ENCODE peak calls at places on chromosomes 6 and 20, in ten cellular contexts. S is activated CD4-positive, alpha-beta T cell treated with anti-CD3 and anti-CD28 coated beads, Interleukin-2, amount 50 U/mL, for 1 hour; X is CD4-positive, alpha-beta T cell; B is effector CD4-positive, alpha-beta T cell; K is T-helper 17 cell; W is left cardiac atrium; V is DMS 273 treated with DMSO at 0.1 percent for 48 hours; Y is GM20000; E is mammary epithelial cell; T is T47D. H is an unnamed sample.

GRCh38 chr6:166836785-166837718 is 119.3 kb downstream of the RNASET2 start:
- DNase-seq in S (no peak), X (no peak), B (no peak), K (no peak), W (no peak), V (no peak), Y (no peak), E (no peak), T (no peak), H (no peak)

GRCh38 chr20:59825944-59826759 is 107.3 kb downstream of the SYCP2 start:
- DNase-seq in S (no peak), X (no peak), B (no peak), K (no peak), W (peak; percentile 37), V (no peak), Y (no peak), E (peak; percentile 80), T (no peak), H (no peak)

GRCh38 chr6:36386495-36387439 is 702 bp downstream of the ETV7 start:
- DNase-seq in S (peak; percentile 11), X (peak; percentile 8), B (peak; percentile 6), K (no peak), W (peak; percentile 41), V (no peak), Y (peak; percentile 51), E (peak; percentile 68), T (peak; percentile 65), H (peak; percentile 68)

GRCh38 chr6:151052021-151052646 is 186.6 kb downstream of the MTHFD1L start:
- DNase-seq in S (no peak), X (no peak), B (no peak), K (no peak), W (no peak), V (no peak), Y (no peak), E (peak; percentile 94), T (no peak), H (no peak)

GRCh38 chr6:105359419-105360366 is 43.2 kb downstream of the PREP start:
- DNase-seq in S (no peak), X (no peak), B (no peak), K (no peak), W (no peak), V (no peak), Y (no peak), E (peak; percentile 93), T (peak; percentile 20), H (no peak)

GRCh38 chr6:1514078-1514477 is 95.6 kb upstream of the FOXC1 start:
- DNase-seq in S (no peak), X (no peak), B (no peak), K (no peak), W (no peak), V (no peak), Y (no peak), E (no peak), T (no peak), H (no peak)

GRCh38 chr20:60752741-60753420 is 499.2 kb upstream of the CDH4 start:
- DNase-seq in S (no peak), X (no peak), B (no peak), K (no peak), W (no peak), V (no peak), Y (no peak), E (no peak), T (no peak), H (no peak)

GRCh38 chr20:14879020-14879697 is 541.7 kb upstream of the FLRT3 start:
- DNase-seq in S (no peak), X (no peak), B (no peak), K (no peak), W (no peak), V (no peak), Y (peak; percentile 5), E (peak; percentile 95), T (no peak), H (no peak)

GRCh38 chr6:79946242-79946641 is 1.1 kb downstream of the ELOVL4 start:
- DNase-seq in S (peak; percentile 11), X (no peak), B (no peak), K (no peak), W (no peak), V (peak; percentile 36), Y (peak; percentile 26), E (peak; percentile 11), T (no peak), H (no peak)

GRCh38 chr20:47727170-47727880 is 58.0 kb downstream of the SULF2 start:
- DNase-seq in S (peak; percentile 55), X (peak; percentile 55), B (peak; percentile 54), K (peak; percentile 21), W (peak; percentile 54), V (no peak), Y (peak; percentile 75), E (no peak), T (no peak), H (peak; percentile 91)

GRCh38 chr6:42978487-42978792 is 541 bp downstream of the PEX6 start:
- DNase-seq in S (peak; percentile 7), X (no peak), B (no peak), K (no peak), W (no peak), V (no peak), Y (peak; percentile 48), E (no peak), T (no peak), H (no peak)

GRCh38 chr6:136429681-136430080 is 120.5 kb downstream of the MAP7 start:
- DNase-seq in S (no peak), X (no peak), B (no peak), K (no peak), W (no peak), V (no peak), Y (no peak), E (no peak), T (no peak), H (no peak)

GRCh38 chr20:50574108-50574507 is 63.9 kb downstream of the PTPN1 start:
- DNase-seq in S (no peak), X (no peak), B (no peak), K (no peak), W (no peak), V (no peak), Y (no peak), E (no peak), T (no peak), H (peak; percentile 37)

GRCh38 chr6:122996797-122997520 is 924 bp downstream of the CLVS2 start:
- DNase-seq in S (no peak), X (no peak), B (no peak), K (no peak), W (no peak), V (no peak), Y (peak; percentile 8), E (no peak), T (no peak), H (no peak)

GRCh38 chr6:69098910-69099309 is 463.8 kb downstream of the ADGRB3 start:
- DNase-seq in S (no peak), X (no peak), B (no peak), K (no peak), W (no peak), V (no peak), Y (no peak), E (no peak), T (no peak), H (no peak)

GRCh38 chr20:22974354-22974753 is 60.8 kb upstream of the SSTR4 start:
- DNase-seq in S (no peak), X (no peak), B (no peak), K (no peak), W (no peak), V (no peak), Y (peak; percentile 19), E (peak; percentile 20), T (no peak), H (no peak)

GRCh38 chr6:17042422-17043147 is 59.3 kb upstream of the STMND1 start:
- DNase-seq in S (no peak), X (no peak), B (no peak), K (no peak), W (peak; percentile 58), V (no peak), Y (no peak), E (peak; percentile 77), T (no peak), H (no peak)

GRCh38 chr20:6075428-6076219 is 21.8 kb upstream of the LRRN4 start:
- DNase-seq in S (no peak), X (no peak), B (no peak), K (no peak), W (peak; percentile 49), V (peak; percentile 87), Y (no peak), E (no peak), T (no peak), H (no peak)

GRCh38 chr6:111533087-111533784 is 50.2 kb upstream of the REV3L start:
- DNase-seq in S (no peak), X (no peak), B (no peak), K (no peak), W (no peak), V (peak; percentile 13), Y (no peak), E (no peak), T (no peak), H (no peak)

GRCh38 chr6:158043008-158043407 is 61.3 kb downstream of the SYNJ2 start:
- DNase-seq in S (no peak), X (no peak), B (no peak), K (no peak), W (no peak), V (no peak), Y (no peak), E (no peak), T (no peak), H (no peak)

GRCh38 chr6:37077459-37078296 is 72.2 kb downstream of the FGD2 start:
- DNase-seq in S (no peak), X (no peak), B (no peak), K (no peak), W (peak; percentile 78), V (peak; percentile 86), Y (no peak), E (peak; percentile 54), T (no peak), H (peak; percentile 72)

GRCh38 chr6:43883698-43884659 is 114.0 kb downstream of the VEGFA start:
- DNase-seq in S (no peak), X (no peak), B (no peak), K (no peak), W (no peak), V (no peak), Y (peak; percentile 68), E (no peak), T (no peak), H (no peak)

GRCh38 chr20:59105581-59105980 is 58.0 kb upstream of the ZNF831 start:
- DNase-seq in S (no peak), X (no peak), B (no peak), K (no peak), W (no peak), V (no peak), Y (no peak), E (no peak), T (no peak), H (no peak)

GRCh38 chr6:1383729-1384548 is 5.4 kb upstream of the FOXF2 start:
- DNase-seq in S (no peak), X (no peak), B (no peak), K (no peak), W (no peak), V (no peak), Y (peak; percentile 31), E (no peak), T (no peak), H (no peak)

GRCh38 chr6:23016701-23017100 is 447.3 kb downstream of the HDGFL1 start:
- DNase-seq in S (no peak), X (no peak), B (no peak), K (no peak), W (no peak), V (no peak), Y (no peak), E (no peak), T (no peak), H (no peak)

GRCh38 chr6:4776493-4776966 is 326 bp downstream of the CDYL start:
- DNase-seq in S (no peak), X (no peak), B (peak; percentile 28), K (peak; percentile 36), W (peak; percentile 66), V (peak; percentile 56), Y (peak; percentile 72), E (no peak), T (no peak), H (no peak)

GRCh38 chr6:10613693-10614092 is 80.7 kb downstream of the C6orf52 start:
- DNase-seq in S (no peak), X (no peak), B (no peak), K (no peak), W (no peak), V (no peak), Y (no peak), E (no peak), T (no peak), H (no peak)

GRCh38 chr6:106886444-106886843 is 88.1 kb downstream of the CD24 start:
- DNase-seq in S (no peak), X (no peak), B (no peak), K (no peak), W (no peak), V (no peak), Y (no peak), E (no peak), T (no peak), H (no peak)